ENCODE peak calls at places on chromosomes 5 and 9, in five cellular contexts. B is activated effector memory CD4-positive, alpha-beta T cell treated with Interleukin-2 at 50 U/mL for 16 hours; U is NB4; Z is occipital lobe; X is K562. O is an unnamed sample.

GRCh38 chr5:91122663-91123062 is 260.5 kb downstream of the ARRDC3 start:
- DNase-seq in B (no peak), U (no peak), Z (no peak), X (no peak), O (no peak)

GRCh38 chr9:136399176-136400037 is 563 bp downstream of the SNAPC4 start:
- DNase-seq in B (peak), U (peak), Z (no peak), X (peak), O (peak)

GRCh38 chr5:172635038-172635437 is 6.0 kb upstream of the NEURL1B start:
- DNase-seq in B (no peak), U (no peak), Z (no peak), X (no peak), O (no peak)

GRCh38 chr5:123785160-123786001 is 273.4 kb downstream of the CSNK1G3 start:
- DNase-seq in B (no peak), U (no peak), Z (peak), X (no peak), O (no peak)

GRCh38 chr9:25353783-25354182 is 324.5 kb downstream of the TUSC1 start:
- DNase-seq in B (no peak), U (no peak), Z (no peak), X (no peak), O (no peak)

GRCh38 chr9:3809724-3810123 is 283.9 kb upstream of the RFX3 start:
- DNase-seq in B (no peak), U (peak), Z (no peak), X (no peak), O (peak)

GRCh38 chr5:81425569-81425968 is 31.6 kb upstream of the ACOT12 start:
- DNase-seq in B (no peak), U (peak), Z (no peak), X (peak), O (peak)

GRCh38 chr9:136588663-136589464 is 43.0 kb upstream of the NOTCH1 start:
- DNase-seq in B (no peak), U (peak), Z (no peak), X (no peak), O (no peak)

GRCh38 chr9:92954078-92954861 is 6.9 kb downstream of the FGD3 start:
- DNase-seq in B (peak), U (peak), Z (no peak), X (no peak), O (no peak)

GRCh38 chr5:52710310-52710971 is 77.3 kb upstream of the ITGA1 start:
- DNase-seq in B (no peak), U (no peak), Z (no peak), X (no peak), O (no peak)

GRCh38 chr5:172245823-172246222 is 37.7 kb downstream of the UBTD2 start:
- DNase-seq in B (no peak), U (no peak), Z (no peak), X (no peak), O (no peak)

GRCh38 chr5:138632900-138633489 is 57.8 kb upstream of the HSPA9 start:
- DNase-seq in B (no peak), U (peak), Z (peak), X (peak), O (peak)

GRCh38 chr5:60586307-60586901 is 113.6 kb downstream of the DEPDC1B start:
- DNase-seq in B (no peak), U (peak), Z (no peak), X (no peak), O (peak)

GRCh38 chr9:121599186-121599871 is 52.1 kb upstream of the DAB2IP start:
- DNase-seq in B (no peak), U (peak), Z (no peak), X (no peak), O (no peak)

GRCh38 chr5:17012289-17012688 is 76.2 kb upstream of the MYO10 start:
- DNase-seq in B (no peak), U (no peak), Z (no peak), X (no peak), O (peak)

GRCh38 chr5:159887050-159887449 is 29.2 kb upstream of the ADRA1B start:
- DNase-seq in B (no peak), U (no peak), Z (no peak), X (no peak), O (no peak)

GRCh38 chr5:16885635-16886365 is 50.3 kb downstream of the MYO10 start:
- DNase-seq in B (no peak), U (no peak), Z (no peak), X (no peak), O (no peak)

GRCh38 chr5:24547127-24547526 is 97.7 kb downstream of the CDH10 start:
- DNase-seq in B (no peak), U (no peak), Z (no peak), X (no peak), O (no peak)

GRCh38 chr5:127096328-127096993 is 23.2 kb upstream of the C5orf63 start:
- DNase-seq in B (no peak), U (no peak), Z (no peak), X (no peak), O (no peak)

GRCh38 chr9:99050292-99050911 is 54.5 kb upstream of the TGFBR1 start:
- DNase-seq in B (no peak), U (no peak), Z (no peak), X (peak), O (peak)

GRCh38 chr5:98770158-98770910 is 3.1 kb upstream of the RGMB start:
- DNase-seq in B (peak), U (peak), Z (peak), X (no peak), O (peak)

GRCh38 chr5:113615708-113616107 is 102.2 kb downstream of the YTHDC2 start:
- DNase-seq in B (no peak), U (no peak), Z (no peak), X (no peak), O (no peak)

GRCh38 chr5:134436523-134437339 is 25.1 kb upstream of the CDKN2AIPNL start:
- DNase-seq in B (peak), U (peak), Z (peak), X (no peak), O (peak)

O was measured in RKO.